ENCODE peak calls at places on chromosome 12, in seven cellular contexts. V is GM03348; F is naive thymus-derived CD4-positive, alpha-beta T cell; B is NCI-H446 treated with DMSO at 0.1 percent for 48 hours; U is COR-L47; K is SHP77; Z is activated T-helper 9 cell treated with anti-CD3 and anti-CD28 coated beads, Interleukin-2, amount 50 U/mL, for 16 hours. I is an unnamed sample.

GRCh38 chr12:13164271-13164670 is 32.3 kb upstream of the EMP1 start:
- DNase-seq in V (no peak), F (no peak), B (no peak), U (no peak), K (no peak), Z (no peak), I (no peak)

GRCh38 chr12:71865166-71865713 is 25.7 kb downstream of the TBC1D15 start:
- DNase-seq in V (peak; percentile 90), F (no peak), B (no peak), U (no peak), K (no peak), Z (no peak), I (no peak)

GRCh38 chr12:2451497-2451896 is 343.3 kb upstream of the FKBP4 start:
- DNase-seq in V (no peak), F (no peak), B (no peak), U (no peak), K (no peak), Z (no peak), I (no peak)

GRCh38 chr12:92759634-92760268 is 57.0 kb downstream of the PLEKHG7 start:
- DNase-seq in V (peak; percentile 57), F (no peak), B (no peak), U (no peak), K (no peak), Z (no peak), I (no peak)

GRCh38 chr12:95304673-95305198 is 87.1 kb downstream of the VEZT start:
- DNase-seq in V (peak; percentile 56), F (no peak), B (no peak), U (no peak), K (no peak), Z (no peak), I (no peak)

GRCh38 chr12:111841236-111841749 is 735 bp upstream of the MAPKAPK5 start:
- DNase-seq in V (no peak), F (no peak), B (no peak), U (no peak), K (no peak), Z (no peak), I (no peak)

GRCh38 chr12:115204957-115205754 is 521.2 kb upstream of the TBX3 start:
- DNase-seq in V (peak; percentile 20), F (no peak), B (no peak), U (no peak), K (no peak), Z (no peak), I (no peak)

GRCh38 chr12:13713746-13714400 is 267.5 kb downstream of the GRIN2B start:
- DNase-seq in V (no peak), F (no peak), B (no peak), U (no peak), K (no peak), Z (no peak), I (no peak)

GRCh38 chr12:94289551-94290312 is 141.4 kb downstream of the PLXNC1 start:
- DNase-seq in V (peak; percentile 75), F (no peak), B (peak; percentile 57), U (no peak), K (no peak), Z (no peak), I (no peak)

GRCh38 chr12:112163471-112164325 is 38.3 kb downstream of the TRAFD1 start:
- DNase-seq in V (no peak), F (no peak), B (no peak), U (no peak), K (no peak), Z (no peak), I (no peak)

GRCh38 chr12:54890339-54890738 is 36.0 kb downstream of the MUCL1 start:
- DNase-seq in V (no peak), F (no peak), B (no peak), U (no peak), K (peak; percentile 61), Z (no peak), I (peak; percentile 59)

GRCh38 chr12:71060426-71060825 is 97.4 kb downstream of the TSPAN8 start:
- DNase-seq in V (no peak), F (no peak), B (no peak), U (no peak), K (no peak), Z (no peak), I (no peak)

GRCh38 chr12:547883-548470 is 88.2 kb downstream of the B4GALNT3 start:
- DNase-seq in V (no peak), F (no peak), B (no peak), U (no peak), K (no peak), Z (no peak), I (no peak)